ENCODE peak calls at places on chromosomes 6 and 20, in six cellular contexts. L is A549, P is endothelial cell of umbilical vein, K is K562, C is HepG2, N is H1. I is an unnamed sample.

GRCh38 chr6:73207221-73207837 is 18.0 kb downstream of the KHDC1L start:
- DNase-seq in K (no peak), P (no peak), N (no peak), C (no peak), L (no peak), I (no peak)

GRCh38 chr6:109867970-109868358 is 110.1 kb upstream of the GPR6 start:
- DNase-seq in P (no peak), L (no peak), C (no peak), K (no peak), N (no peak), I (no peak)

GRCh38 chr6:138477913-138478539 is 21.3 kb downstream of the NHSL1 start:
- DNase-seq in L (no peak), C (no peak), P (peak), K (no peak), N (no peak), I (no peak)

GRCh38 chr20:44217342-44218092 is 6.9 kb upstream of the OSER1 start:
- DNase-seq in C (peak), P (peak), K (peak), N (peak), L (peak), I (peak)

GRCh38 chr20:64269604-64270411 is 14.3 kb downstream of the PCMTD2 start:
- DNase-seq in L (no peak), P (no peak), K (no peak), N (no peak), C (no peak), I (no peak)

GRCh38 chr20:11247059-11247630 is 573.3 kb upstream of the JAG1 start:
- DNase-seq in P (no peak), K (no peak), N (no peak), L (no peak), C (no peak), I (no peak)

GRCh38 chr6:89681983-89682564 is 43.5 kb upstream of the LYRM2 start:
- DNase-seq in L (no peak), C (no peak), K (no peak), P (no peak), N (no peak), I (no peak)

GRCh38 chr20:3115190-3116107 is 30.9 kb upstream of the AVP start:
- DNase-seq in C (peak), K (peak), P (peak), L (peak), N (peak), I (peak)

GRCh38 chr6:152897807-152898399 is 84.9 kb downstream of the FBXO5 start:
- DNase-seq in P (peak), L (peak), K (peak), C (peak), N (peak), I (peak)

GRCh38 chr20:62808211-62808865 is 3.7 kb downstream of the OGFR start:
- DNase-seq in C (peak), P (peak), N (no peak), L (peak), K (peak), I (peak)
- TF ChIP-seq JUN in C (peak), P (no peak), N (no peak), L (no peak), K (no peak), I (no peak)

GRCh38 chr6:111873178-111874029 is at the start of gene FYN:
- DNase-seq in K (peak), C (peak), N (peak), L (peak), P (peak), I (peak)

GRCh38 chr6:111871207-111871606 is 2.0 kb downstream of the FYN start:
- DNase-seq in N (no peak), L (no peak), C (no peak), K (no peak), P (peak), I (no peak)

GRCh38 chr6:111870751-111871064 is 2.5 kb downstream of the FYN start:
- DNase-seq in C (peak), K (no peak), N (no peak), P (peak), L (no peak), I (no peak)

GRCh38 chr6:111872521-111873177 is 603 bp downstream of the FYN start:
- DNase-seq in N (no peak), P (peak), C (no peak), L (no peak), K (peak), I (peak)

DNA sequence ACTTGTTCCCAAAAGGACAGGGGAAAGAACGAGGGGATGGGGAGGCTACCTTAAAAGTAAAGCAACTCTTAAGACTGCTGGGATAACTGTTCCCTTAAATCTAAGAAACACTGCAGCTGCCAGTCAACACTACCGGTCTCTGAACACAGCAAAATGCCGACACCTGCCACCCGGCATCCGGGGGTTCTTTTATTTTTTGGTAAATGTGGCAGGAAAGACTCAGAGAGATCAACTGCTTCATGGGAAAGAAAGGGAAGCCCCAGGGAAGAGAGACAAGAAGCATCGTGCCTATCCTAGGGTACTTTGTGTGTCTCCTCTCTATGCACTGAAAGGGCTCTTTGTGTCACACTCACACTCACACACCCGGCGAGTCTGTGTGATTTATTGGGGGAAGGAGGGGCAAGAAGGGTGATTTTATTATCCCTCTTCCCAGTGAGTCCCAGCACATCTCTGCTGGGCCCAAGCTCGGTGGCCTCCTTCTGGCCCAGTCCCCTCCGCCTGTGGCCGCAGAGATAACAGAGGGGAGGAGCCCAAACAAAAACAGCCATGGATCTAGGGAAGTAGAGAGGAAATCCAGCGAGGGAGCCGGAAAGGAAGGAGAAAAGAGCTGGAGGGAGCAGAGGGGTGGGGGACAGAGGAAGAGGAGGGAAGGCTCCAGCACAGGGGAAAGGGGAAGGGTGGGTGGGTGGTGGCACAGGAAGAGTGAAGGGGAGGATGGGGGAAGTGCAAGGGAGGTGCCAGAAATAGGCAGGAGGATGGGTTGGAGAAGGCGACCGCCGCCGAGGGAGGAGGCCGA is 1.3 kb downstream of the FYN start:
- DNase-seq in C (peak), N (no peak), K (peak), P (peak), L (peak), I (no peak)
- TF ChIP-seq JUN in C (no peak), N (no peak), K (no peak), P (no peak), L (no peak), I (no peak)

GRCh38 chr20:23686046-23686750 is 2.6 kb downstream of the CST4 start:
- DNase-seq in L (no peak), C (no peak), P (no peak), N (no peak), K (no peak), I (no peak)

GRCh38 chr20:23683281-23683680 is 5.6 kb downstream of the CST4 start:
- DNase-seq in N (no peak), C (no peak), P (peak), K (no peak), L (no peak), I (no peak)

GRCh38 chr20:23684261-23684660 is 4.6 kb downstream of the CST4 start:
- DNase-seq in K (no peak), C (no peak), P (no peak), N (no peak), L (no peak), I (no peak)

GRCh38 chr20:23680151-23680550 is 8.7 kb downstream of the CST4 start:
- DNase-seq in N (no peak), P (no peak), C (no peak), L (no peak), K (no peak), I (no peak)

GRCh38 chr20:23683807-23684206 is 5.0 kb downstream of the CST4 start:
- DNase-seq in P (no peak), L (no peak), C (no peak), N (no peak), K (no peak), I (no peak)
- TF ChIP-seq JUN in P (no peak), L (no peak), C (no peak), N (no peak), K (no peak), I (no peak)

GRCh38 chr20:8690074-8690473 is 378.8 kb upstream of the PLCB4 start:
- DNase-seq in P (no peak), K (no peak), C (no peak), N (no peak), L (no peak), I (no peak)

GRCh38 chr20:8689337-8689736 is 379.6 kb upstream of the PLCB4 start:
- DNase-seq in P (no peak), C (no peak), K (no peak), L (no peak), N (no peak), I (no peak)

GRCh38 chr20:8693709-8694108 is 375.2 kb upstream of the PLCB4 start:
- DNase-seq in P (no peak), L (no peak), K (no peak), C (no peak), N (no peak), I (no peak)
- TF ChIP-seq JUN in P (no peak), L (no peak), K (no peak), C (no peak), N (no peak), I (no peak)

GRCh38 chr6:98947411-98948292 is at the start of gene FBXL4:
- DNase-seq in K (peak), P (peak), C (peak), L (peak), N (peak), I (peak)

GRCh38 chr6:98946266-98946817 is 1.4 kb downstream of the FBXL4 start:
- DNase-seq in L (no peak), P (no peak), C (no peak), K (no peak), N (no peak), I (no peak)

GRCh38 chr6:98945311-98946005 is 2.3 kb downstream of the FBXL4 start:
- DNase-seq in K (no peak), P (no peak), C (no peak), N (no peak), L (no peak), I (no peak)

GRCh38 chr6:98944598-98945011 is 3.1 kb downstream of the FBXL4 start:
- DNase-seq in K (no peak), C (peak), L (no peak), N (no peak), P (peak), I (no peak)

GRCh38 chr6:98946877-98947410 is 802 bp downstream of the FBXL4 start:
- DNase-seq in C (no peak), N (no peak), K (no peak), P (no peak), L (no peak), I (no peak)
- TF ChIP-seq JUN in C (no peak), N (no peak), K (no peak), P (no peak), L (no peak), I (no peak)

I was measured in WTC11.